ENCODE peak calls at places on chromosomes 12 and 14, in ten cellular contexts. H is gastrocnemius medialis; T is CD4-positive, alpha-beta T cell; S is CD4-positive, CD25-positive, alpha-beta regulatory T cell; R is sigmoid colon; G is IMR-90; W is tibial nerve; J is right cardiac atrium; C is breast epithelium; Y is neuronal stem cell. Z is an unnamed sample.

GRCh38 chr12:118480235-118480634 is 103.9 kb downstream of the SUDS3 start:
- DNase-seq in W (no peak), T (no peak), J (no peak), G (no peak), H (no peak), Y (no peak), S (no peak), R (no peak), C (no peak), Z (no peak)

GRCh38 chr12:109304485-109304884 is 4.6 kb downstream of the FOXN4 start:
- DNase-seq in G (no peak), Y (no peak), T (no peak), R (no peak), J (no peak), W (no peak), H (no peak), C (no peak), S (no peak), Z (no peak)

GRCh38 chr14:99579077-99579836 is 24.8 kb downstream of the CCDC85C start:
- DNase-seq in T (no peak), S (no peak), C (peak; percentile 92), Y (no peak), R (no peak), G (no peak), J (no peak), W (no peak), H (no peak), Z (no peak)

GRCh38 chr12:30985814-30986452 is 59.4 kb downstream of the TSPAN11 start:
- DNase-seq in G (peak; percentile 40), C (no peak), Y (peak; percentile 38), R (no peak), T (no peak), W (peak; percentile 33), H (no peak), S (no peak), J (peak; percentile 76), Z (peak; percentile 69)

GRCh38 chr12:18681818-18682217 is 56.0 kb downstream of the PLCZ1 start:
- DNase-seq in S (no peak), R (no peak), T (no peak), Y (peak; percentile 31), J (no peak), W (no peak), C (no peak), G (no peak), H (no peak), Z (no peak)

GRCh38 chr12:11499802-11500201 is 104.4 kb upstream of the PRB2 start:
- DNase-seq in Y (no peak), R (no peak), T (no peak), C (no peak), J (peak; percentile 54), G (no peak), S (no peak), W (no peak), H (no peak), Z (no peak)

GRCh38 chr14:99747582-99748330 is 45.5 kb upstream of the EML1 start:
- DNase-seq in H (no peak), G (no peak), S (no peak), W (no peak), J (peak; percentile 41), C (no peak), Y (no peak), T (no peak), R (no peak), Z (no peak)

GRCh38 chr12:118126119-118126757 is 9.7 kb upstream of the PEBP1 start:
- DNase-seq in R (no peak), S (no peak), J (peak; percentile 83), H (peak; percentile 65), W (no peak), T (no peak), Y (no peak), G (no peak), C (peak; percentile 81), Z (peak; percentile 34)

GRCh38 chr12:121892673-121893561 is 4.3 kb downstream of the PSMD9 start:
- DNase-seq in H (no peak), J (no peak), G (peak; percentile 10), S (no peak), R (no peak), W (no peak), Y (no peak), T (no peak), C (no peak), Z (no peak)

GRCh38 chr12:121889267-121889624 is 656 bp downstream of the PSMD9 start:
- DNase-seq in C (no peak), J (no peak), H (no peak), S (no peak), R (no peak), T (no peak), G (no peak), W (no peak), Y (no peak), Z (no peak)

GRCh38 chr12:121893901-121894540 is 5.4 kb downstream of the PSMD9 start:
- DNase-seq in T (no peak), C (no peak), J (no peak), W (no peak), R (no peak), H (no peak), G (peak; percentile 77), Y (no peak), S (no peak), Z (no peak)

GRCh38 chr12:121898287-121898686 is 9.7 kb downstream of the PSMD9 start:
- DNase-seq in C (no peak), R (no peak), G (no peak), Y (no peak), W (no peak), T (no peak), S (no peak), J (no peak), H (no peak), Z (no peak)

DNA sequence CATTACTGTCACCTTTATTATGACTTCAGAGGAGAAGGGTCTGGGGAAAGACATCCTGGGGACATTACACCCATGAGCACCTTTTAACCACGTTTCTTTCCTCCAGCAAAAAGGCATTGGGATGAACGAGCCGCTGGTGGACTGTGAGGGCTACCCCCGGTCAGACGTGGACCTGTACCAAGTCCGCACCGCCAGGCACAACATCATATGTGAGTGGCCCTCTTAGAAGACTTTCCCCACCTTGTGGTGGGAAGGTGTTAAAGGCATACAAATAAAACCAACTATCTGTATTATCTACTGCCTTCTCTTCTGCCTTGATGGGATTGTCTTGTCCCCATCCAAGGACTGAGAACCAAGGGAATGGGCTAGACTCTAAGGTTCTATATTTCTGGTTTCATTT is 6.0 kb downstream of the PSMD9 start:
- DNase-seq in R (peak; percentile 69), W (no peak), C (no peak), G (peak; percentile 52), Y (no peak), T (no peak), H (no peak), S (peak; percentile 10), J (peak; percentile 57), Z (no peak)
- H3K27ac ChIP-seq in R (no peak overlapping the region), W (no peak overlapping the region), C (peak overlapping the region; percentile 49), G (peak overlapping the region; percentile 28), Y (no peak overlapping the region), T (no peak overlapping the region), H (no peak overlapping the region), S (no peak overlapping the region), J (no peak overlapping the region), Z (no peak overlapping the region)

DNA sequence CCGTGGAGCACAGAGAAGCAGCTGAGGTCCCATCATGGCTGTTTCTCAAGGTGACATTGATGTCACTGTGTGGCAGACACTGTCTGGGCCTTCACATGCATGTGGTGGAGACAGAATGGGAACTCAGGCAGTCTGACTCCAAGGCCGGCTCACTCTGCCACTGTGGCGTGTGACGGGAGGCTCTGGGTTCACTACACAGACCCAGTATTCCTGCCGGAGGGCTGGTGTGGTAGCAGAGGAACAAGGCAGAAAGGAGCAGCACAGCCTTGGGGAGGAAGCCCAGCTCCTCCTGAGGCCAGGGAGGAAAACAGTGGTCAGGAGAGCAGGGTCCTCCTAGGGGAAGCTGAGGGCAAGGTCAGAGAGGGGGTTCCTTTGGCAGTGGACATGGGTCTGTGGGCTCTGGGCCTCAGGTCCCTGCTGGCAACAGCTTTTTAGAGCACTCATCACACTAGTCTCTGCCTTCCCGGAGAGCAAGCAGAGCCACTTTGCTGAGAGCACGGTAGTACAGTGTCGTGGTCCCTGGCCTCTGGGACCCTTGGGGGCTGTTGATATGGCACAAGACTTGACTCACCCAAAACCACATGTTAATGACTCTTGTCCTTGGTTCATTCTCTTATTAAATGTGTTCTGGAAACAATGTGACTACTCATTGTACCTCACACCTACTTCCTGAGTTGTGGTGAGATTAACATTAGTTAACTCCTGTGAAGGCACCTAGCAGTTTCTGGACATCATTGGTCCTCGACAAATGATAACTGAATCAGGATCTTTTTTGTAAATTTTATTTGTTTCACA is 21.3 kb downstream of the DCAF4 start:
- DNase-seq in W (no peak), T (no peak), G (no peak), H (no peak), Y (no peak), J (peak; percentile 13), R (no peak), C (no peak), S (no peak), Z (no peak)
- H3K27ac ChIP-seq in W (no peak overlapping the region), T (no peak overlapping the region), G (no peak overlapping the region), H (no peak overlapping the region), Y (no peak overlapping the region), J (no peak overlapping the region), R (no peak overlapping the region), C (no peak overlapping the region), S (no peak overlapping the region), Z (no peak overlapping the region)

GRCh38 chr12:51371295-51371953 is 19.8 kb downstream of the GALNT6 start:
- DNase-seq in T (no peak), R (peak; percentile 73), J (peak; percentile 62), G (peak; percentile 97), S (no peak), H (peak; percentile 88), W (peak; percentile 48), C (no peak), Y (peak; percentile 86), Z (peak; percentile 34)

GRCh38 chr12:51372021-51372420 is 19.2 kb downstream of the GALNT6 start:
- DNase-seq in R (no peak), T (no peak), W (no peak), H (no peak), G (no peak), C (no peak), Y (no peak), J (no peak), S (no peak), Z (no peak)

GRCh38 chr12:51370667-51371066 is 20.5 kb downstream of the GALNT6 start:
- DNase-seq in R (no peak), W (no peak), T (no peak), S (no peak), C (no peak), G (no peak), Y (no peak), H (no peak), J (no peak), Z (no peak)

GRCh38 chr12:51369581-51369980 is 21.6 kb downstream of the GALNT6 start:
- DNase-seq in Y (no peak), R (no peak), G (no peak), S (no peak), W (no peak), T (no peak), C (no peak), H (no peak), J (no peak), Z (no peak)

DNA sequence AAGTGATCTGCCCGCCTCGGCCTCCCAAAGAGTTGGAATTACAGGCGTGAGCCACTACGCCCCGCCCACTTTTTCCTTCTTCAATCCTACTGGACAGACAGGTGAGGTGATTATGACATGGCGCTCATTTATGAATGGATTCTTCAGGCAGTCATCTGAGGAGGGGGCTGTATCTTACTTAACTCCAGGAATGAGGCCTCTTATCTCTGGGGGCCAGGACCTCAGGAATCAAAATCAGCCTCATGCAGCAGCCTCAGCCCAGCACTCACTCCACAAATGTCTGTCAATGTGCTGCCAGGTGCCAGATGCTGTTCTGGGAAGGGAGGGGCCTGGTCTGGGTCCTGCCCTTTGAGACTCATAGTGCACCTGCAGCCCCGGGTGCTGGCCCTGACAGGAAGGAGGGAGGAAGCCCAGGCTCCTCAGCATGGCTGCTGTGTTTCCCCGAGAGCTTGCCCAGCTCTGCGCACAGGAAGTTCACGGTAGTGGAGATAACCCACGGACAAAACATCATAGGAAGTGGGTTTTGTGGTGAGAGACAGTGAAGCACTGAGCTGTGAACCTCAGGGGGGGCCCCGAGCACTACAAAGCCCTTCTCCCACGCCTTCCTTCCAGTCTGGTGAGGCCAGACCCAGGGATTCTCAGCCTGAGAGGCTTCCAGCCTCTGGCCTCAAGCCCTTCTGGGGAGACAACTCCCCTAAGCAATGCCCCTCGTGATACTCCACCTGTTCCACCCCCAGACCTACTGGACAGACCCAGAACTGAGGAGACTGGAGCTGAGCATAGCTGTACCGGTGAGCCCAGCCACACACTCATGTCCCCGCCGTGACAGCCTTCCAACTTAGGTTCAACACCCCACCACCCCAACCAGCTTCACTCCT is 22.3 kb downstream of the GALNT6 start:
- DNase-seq in W (no peak), S (peak; percentile 94), J (peak; percentile 60), T (peak; percentile 88), C (no peak), R (no peak), Y (no peak), G (peak; percentile 60), H (peak; percentile 22), Z (no peak)
- H3K27ac ChIP-seq in W (no peak overlapping the region), S (peak overlapping the region; percentile 74), J (no peak overlapping the region), T (no peak overlapping the region), C (no peak overlapping the region), R (no peak overlapping the region), Y (no peak overlapping the region), G (no peak overlapping the region), H (no peak overlapping the region), Z (peak overlapping the region; percentile 68)

GRCh38 chr14:21558703-21559063 is 21.2 kb downstream of the OR10G3 start:
- DNase-seq in H (no peak), Y (no peak), W (no peak), S (no peak), J (no peak), R (no peak), G (no peak), C (no peak), T (no peak), Z (no peak)

GRCh38 chr14:21553266-21553665 is 26.6 kb downstream of the OR10G3 start:
- DNase-seq in H (no peak), Y (no peak), S (no peak), J (no peak), G (no peak), T (no peak), W (no peak), R (no peak), C (no peak), Z (no peak)

GRCh38 chr14:21557084-21557901 is 22.6 kb downstream of the OR10G3 start:
- DNase-seq in J (peak; percentile 81), G (peak; percentile 85), C (peak; percentile 79), T (peak; percentile 40), Y (peak; percentile 100), R (peak; percentile 87), S (peak; percentile 77), H (peak; percentile 44), W (peak; percentile 98), Z (peak; percentile 51)

DNA sequence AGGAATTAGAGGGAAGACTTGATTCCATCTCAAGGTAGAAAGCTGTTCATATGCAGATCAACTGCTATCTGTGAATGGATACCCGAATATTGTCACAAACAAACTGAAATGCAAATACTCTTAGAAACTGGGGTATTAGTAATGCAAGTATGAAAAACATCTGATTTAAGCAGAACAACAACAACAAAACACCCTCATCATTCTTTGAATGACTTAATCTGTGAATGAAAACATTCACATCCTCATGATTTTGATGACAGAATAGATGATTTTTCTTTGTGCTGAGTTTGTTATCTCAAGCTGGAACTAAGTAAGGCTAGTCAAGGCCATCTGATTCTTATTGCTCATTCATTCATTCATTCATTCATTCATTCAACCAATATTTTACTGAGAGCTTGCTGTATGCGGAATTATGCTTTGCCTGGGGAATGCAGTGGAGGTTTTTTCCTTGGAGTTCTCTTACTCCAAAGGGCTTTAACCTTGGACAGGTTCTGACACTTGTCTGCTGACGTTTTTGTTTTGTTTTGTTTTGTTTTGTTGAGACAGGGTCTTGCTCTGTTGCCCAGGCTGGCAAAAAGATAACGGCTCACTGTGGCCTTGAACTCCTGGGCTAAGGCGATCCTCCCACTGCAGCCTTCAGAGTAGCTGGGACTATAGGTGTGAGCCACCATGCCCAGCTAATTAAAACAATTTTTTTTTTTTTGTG is 23.3 kb downstream of the OR10G3 start:
- DNase-seq in J (no peak), R (no peak), S (no peak), Y (no peak), T (no peak), W (no peak), C (no peak), G (no peak), H (no peak), Z (no peak)
- H3K27ac ChIP-seq in J (no peak overlapping the region), R (peak overlapping the region; percentile 81), S (no peak overlapping the region), Y (peak overlapping the region; percentile 90), T (no peak overlapping the region), W (no peak overlapping the region), C (peak overlapping the region; percentile 83), G (no peak overlapping the region), H (no peak overlapping the region), Z (no peak overlapping the region)

Z was measured in substantia nigra.